ENCODE peak calls at places on chromosomes 2 and 18, in seven cellular contexts. C is hypothalamus; R is cardiac septum; Z is WTC11; O is stimulated activated naive CD4-positive, alpha-beta T cell; F is NCI-H1105 treated with DMSO at 0.1 percent for 48 hours; Q is osteocyte. J is an unnamed sample.

GRCh38 chr2:176710657-176711197 is 441.5 kb downstream of the MTX2 start:
- DNase-seq in F (no peak), O (no peak), C (no peak), Q (no peak), R (no peak), Z (no peak), J (no peak)

GRCh38 chr2:3464401-3465005 is 54.8 kb downstream of the ADI1 start:
- DNase-seq in Z (no peak), F (no peak), O (no peak), C (no peak), R (peak; percentile 74), Q (no peak), J (no peak)

GRCh38 chr2:69652206-69652605 is 8.7 kb upstream of the AAK1 start:
- DNase-seq in Z (no peak), O (no peak), Q (no peak), C (no peak), R (no peak), F (no peak), J (no peak)

GRCh38 chr2:184155791-184156190 is 442.5 kb upstream of the ZNF804A start:
- DNase-seq in F (no peak), Q (no peak), O (no peak), Z (no peak), R (no peak), C (no peak), J (no peak)

GRCh38 chr2:9373505-9373904 is 49.8 kb downstream of the ITGB1BP1 start:
- DNase-seq in C (no peak), O (no peak), F (no peak), R (no peak), Q (no peak), Z (no peak), J (no peak)

GRCh38 chr2:120251863-120252206 is 817 bp upstream of the RALB start:
- DNase-seq in C (no peak), O (no peak), Z (no peak), F (no peak), Q (no peak), R (no peak), J (no peak)

GRCh38 chr2:119234021-119235019 is 10.7 kb downstream of the STEAP3 start:
- DNase-seq in F (peak; percentile 17), Z (peak; percentile 74), O (no peak), C (no peak), Q (no peak), R (no peak), J (no peak)

GRCh38 chr2:241724259-241724974 is 10.0 kb upstream of the D2HGDH start:
- DNase-seq in R (no peak), Q (no peak), C (no peak), Z (peak; percentile 72), O (peak; percentile 13), F (peak; percentile 24), J (no peak)

GRCh38 chr18:74478876-74479275 is 17.3 kb upstream of the CNDP2 start:
- DNase-seq in O (no peak), Q (no peak), Z (no peak), R (no peak), C (no peak), F (no peak), J (no peak)

GRCh38 chr2:127261835-127262234 is 32.1 kb downstream of the ERCC3 start:
- DNase-seq in Q (no peak), C (no peak), Z (no peak), O (no peak), R (no peak), F (no peak), J (no peak)

GRCh38 chr2:83817511-83817910 is 641.6 kb downstream of the SUCLG1 start:
- DNase-seq in R (no peak), Q (no peak), Z (no peak), F (no peak), C (no peak), O (no peak), J (no peak)

GRCh38 chr18:57430166-57430958 is 4.8 kb upstream of the ONECUT2 start:
- DNase-seq in O (no peak), R (peak; percentile 59), C (no peak), Q (no peak), F (no peak), Z (peak; percentile 73), J (no peak)

GRCh38 chr18:63225434-63225833 is 94.1 kb downstream of the BCL2 start:
- DNase-seq in Q (no peak), R (no peak), C (no peak), F (no peak), O (no peak), Z (no peak), J (no peak)

GRCh38 chr18:56168049-56168781 is 470.2 kb downstream of the TXNL1 start:
- DNase-seq in C (no peak), O (no peak), F (no peak), Q (no peak), Z (no peak), R (no peak), J (no peak)

GRCh38 chr18:9135912-9136314 is 668 bp upstream of the ANKRD12 start:
- DNase-seq in Q (no peak), Z (peak; percentile 83), R (peak; percentile 72), O (no peak), C (no peak), F (peak; percentile 60), J (no peak)

GRCh38 chr18:56112013-56112749 is 524.2 kb upstream of the TCF4 start:
- DNase-seq in R (no peak), F (no peak), Z (no peak), Q (no peak), O (no peak), C (no peak), J (no peak)

GRCh38 chr2:218023636-218024035 is 20.8 kb upstream of the TNS1 start:
- DNase-seq in O (no peak), Z (no peak), F (no peak), C (no peak), Q (no peak), R (peak; percentile 12), J (no peak)

GRCh38 chr2:27296466-27296865 is 11.8 kb downstream of the UCN start:
- DNase-seq in F (no peak), Q (no peak), C (no peak), Z (no peak), R (no peak), O (no peak), J (no peak)

GRCh38 chr2:241866896-241867631 is 2.5 kb upstream of the RTP5 start:
- DNase-seq in C (no peak), O (no peak), Q (no peak), Z (no peak), F (no peak), R (no peak), J (no peak)

GRCh38 chr2:23399674-23400261 is 14.8 kb downstream of the KLHL29 start:
- DNase-seq in Q (no peak), O (no peak), R (peak; percentile 17), F (no peak), Z (no peak), C (no peak), J (no peak)

GRCh38 chr2:189113963-189114362 is 65.6 kb downstream of the COL5A2 start:
- DNase-seq in Z (no peak), O (no peak), Q (no peak), R (no peak), C (no peak), F (no peak), J (no peak)

GRCh38 chr2:43078781-43079755 is 147.3 kb downstream of the ZFP36L2 start:
- DNase-seq in O (no peak), C (no peak), R (peak; percentile 44), Z (no peak), Q (no peak), F (no peak), J (no peak)

GRCh38 chr2:69716555-69717120 is 25.3 kb upstream of the ANXA4 start:
- DNase-seq in Z (no peak), F (no peak), Q (no peak), R (no peak), O (no peak), C (no peak), J (no peak)

GRCh38 chr2:4695281-4695861 is 992.0 kb downstream of the DCDC2C start:
- DNase-seq in Q (no peak), F (no peak), Z (no peak), O (no peak), R (no peak), C (no peak), J (no peak)

GRCh38 chr2:45922577-45922988 is 271.1 kb downstream of the PRKCE start:
- DNase-seq in C (no peak), Q (no peak), O (no peak), Z (no peak), F (peak; percentile 31), R (peak; percentile 82), J (no peak)